ENCODE peak calls at places on chromosome 10, in nine cellular contexts. One of them, this sample, is unnamed. For H3K36me3, the result is how much of the 10 kb centered on the place peaks cover.

GRCh38 chr10:33325929-33326328 is 8.5 kb downstream of the NRP1 start:
- DNase-seq in GM06990: no peak
- DNase-seq in Panc1: no peak
- DNase-seq in psoas muscle: no peak
- DNase-seq in adrenal gland: no peak
- DNase-seq in small intestine: no peak
- DNase-seq in mesenchymal stem cell: no peak
- DNase-seq in heart left ventricle: no peak
- DNase-seq in fibroblast of lung: peak
- DNase-seq in this sample: no peak

GRCh38 chr10:37576154-37576553 is 281.3 kb downstream of the ZNF248 start:
- DNase-seq in psoas muscle: no peak
- DNase-seq in fibroblast of lung: no peak
- DNase-seq in mesenchymal stem cell: no peak
- DNase-seq in Panc1: no peak
- DNase-seq in adrenal gland: no peak
- DNase-seq in heart left ventricle: no peak
- DNase-seq in small intestine: no peak
- DNase-seq in GM06990: no peak
- DNase-seq in this sample: no peak

GRCh38 chr10:99532194-99532593 is 548 bp upstream of the NKX2-3 start:
- DNase-seq in mesenchymal stem cell: peak
- DNase-seq in adrenal gland: no peak
- DNase-seq in psoas muscle: no peak
- DNase-seq in Panc1: no peak
- DNase-seq in heart left ventricle: no peak
- DNase-seq in small intestine: no peak
- DNase-seq in GM06990: no peak
- DNase-seq in fibroblast of lung: no peak
- DNase-seq in this sample: no peak

GRCh38 chr10:131891196-131891928 is 9.4 kb upstream of the PPP2R2D start:
- DNase-seq in mesenchymal stem cell: peak
- DNase-seq in small intestine: peak
- DNase-seq in fibroblast of lung: no peak
- DNase-seq in heart left ventricle: no peak
- DNase-seq in Panc1: no peak
- DNase-seq in GM06990: no peak
- DNase-seq in psoas muscle: no peak
- DNase-seq in adrenal gland: no peak
- DNase-seq in this sample: no peak

GRCh38 chr10:123038782-123039631 is 30.2 kb downstream of the ACADSB start:
- DNase-seq in heart left ventricle: no peak
- DNase-seq in mesenchymal stem cell: no peak
- DNase-seq in psoas muscle: no peak
- DNase-seq in fibroblast of lung: no peak
- DNase-seq in GM06990: no peak
- DNase-seq in Panc1: no peak
- DNase-seq in adrenal gland: no peak
- DNase-seq in small intestine: no peak
- DNase-seq in this sample: no peak

GRCh38 chr10:108421256-108421655 is 1256.8 kb upstream of the SORCS1 start:
- DNase-seq in small intestine: peak
- DNase-seq in fibroblast of lung: no peak
- DNase-seq in mesenchymal stem cell: no peak
- DNase-seq in Panc1: no peak
- DNase-seq in heart left ventricle: no peak
- DNase-seq in GM06990: no peak
- DNase-seq in psoas muscle: no peak
- DNase-seq in adrenal gland: no peak
- DNase-seq in this sample: no peak

GRCh38 chr10:93334901-93335312 is 147.2 kb downstream of the MYOF start:
- DNase-seq in psoas muscle: no peak
- DNase-seq in small intestine: no peak
- DNase-seq in mesenchymal stem cell: peak
- DNase-seq in adrenal gland: no peak
- DNase-seq in heart left ventricle: no peak
- DNase-seq in Panc1: no peak
- DNase-seq in GM06990: no peak
- DNase-seq in fibroblast of lung: peak
- DNase-seq in this sample: peak

GRCh38 chr10:101495324-101495925 is 92.6 kb downstream of the POLL start:
- DNase-seq in mesenchymal stem cell: peak
- DNase-seq in Panc1: peak
- DNase-seq in adrenal gland: no peak
- DNase-seq in heart left ventricle: no peak
- DNase-seq in fibroblast of lung: no peak
- DNase-seq in GM06990: no peak
- DNase-seq in small intestine: peak
- DNase-seq in psoas muscle: no peak
- DNase-seq in this sample: no peak

GRCh38 chr10:123393170-123393569 is 239.0 kb downstream of the BUB3 start:
- DNase-seq in small intestine: no peak
- DNase-seq in psoas muscle: no peak
- DNase-seq in GM06990: no peak
- DNase-seq in Panc1: no peak
- DNase-seq in adrenal gland: no peak
- DNase-seq in fibroblast of lung: no peak
- DNase-seq in heart left ventricle: no peak
- DNase-seq in mesenchymal stem cell: no peak
- DNase-seq in this sample: no peak

GRCh38 chr10:80168679-80169380 is 36.3 kb downstream of the PLAC9 start:
- DNase-seq in mesenchymal stem cell: peak
- DNase-seq in adrenal gland: no peak
- DNase-seq in fibroblast of lung: no peak
- DNase-seq in Panc1: no peak
- DNase-seq in small intestine: no peak
- DNase-seq in psoas muscle: peak
- DNase-seq in heart left ventricle: peak
- DNase-seq in GM06990: peak
- DNase-seq in this sample: no peak

GRCh38 chr10:12181065-12181775 is 14.5 kb downstream of the NUDT5 start:
- DNase-seq in small intestine: peak
- DNase-seq in adrenal gland: no peak
- DNase-seq in Panc1: no peak
- DNase-seq in fibroblast of lung: peak
- DNase-seq in GM06990: no peak
- DNase-seq in mesenchymal stem cell: no peak
- DNase-seq in heart left ventricle: no peak
- DNase-seq in psoas muscle: no peak
- DNase-seq in this sample: no peak

GRCh38 chr10:131081386-131081785 is 230.1 kb downstream of the TCERG1L start:
- DNase-seq in adrenal gland: no peak
- DNase-seq in heart left ventricle: no peak
- DNase-seq in psoas muscle: no peak
- DNase-seq in GM06990: no peak
- DNase-seq in small intestine: no peak
- DNase-seq in fibroblast of lung: no peak
- DNase-seq in mesenchymal stem cell: no peak
- DNase-seq in Panc1: no peak
- DNase-seq in this sample: no peak

GRCh38 chr10:77977975-77978759 is 51.1 kb downstream of the POLR3A start:
- DNase-seq in small intestine: no peak
- DNase-seq in adrenal gland: peak
- DNase-seq in Panc1: no peak
- DNase-seq in psoas muscle: no peak
- DNase-seq in fibroblast of lung: no peak
- DNase-seq in heart left ventricle: no peak
- DNase-seq in mesenchymal stem cell: no peak
- DNase-seq in GM06990: no peak
- DNase-seq in this sample: no peak
- H3K36me3 ChIP-seq in small intestine: under half
- H3K36me3 ChIP-seq in adrenal gland: half or more
- H3K36me3 ChIP-seq in Panc1: under half
- H3K36me3 ChIP-seq in psoas muscle: half or more
- H3K36me3 ChIP-seq in fibroblast of lung: under half
- H3K36me3 ChIP-seq in heart left ventricle: half or more
- H3K36me3 ChIP-seq in mesenchymal stem cell: half or more
- H3K36me3 ChIP-seq in GM06990: under half
- H3K36me3 ChIP-seq in this sample: under half

GRCh38 chr10:115084434-115084833 is 8.7 kb upstream of the ATRNL1 start:
- DNase-seq in fibroblast of lung: no peak
- DNase-seq in psoas muscle: no peak
- DNase-seq in Panc1: no peak
- DNase-seq in mesenchymal stem cell: no peak
- DNase-seq in adrenal gland: no peak
- DNase-seq in heart left ventricle: no peak
- DNase-seq in GM06990: no peak
- DNase-seq in small intestine: no peak
- DNase-seq in this sample: peak

DNA sequence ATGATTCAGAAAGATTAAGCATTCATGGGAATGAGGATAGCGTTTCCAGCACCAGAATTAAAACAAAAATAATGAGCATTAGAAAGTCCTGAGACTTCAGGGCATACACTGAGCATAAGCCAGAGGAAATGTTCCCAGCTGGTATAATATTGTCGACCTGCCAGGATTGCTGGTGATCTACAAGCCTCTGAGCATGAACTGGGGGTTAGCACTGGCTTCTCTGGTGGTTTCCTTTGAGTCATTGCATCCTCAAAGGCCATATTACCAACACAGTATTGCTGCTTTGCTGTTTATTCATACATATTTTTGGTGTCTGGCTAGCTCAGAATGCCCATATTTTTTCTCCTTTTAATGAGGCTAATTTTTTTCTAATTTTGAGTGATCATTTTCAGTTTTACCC is 10.6 kb upstream of the ATRNL1 start:
- DNase-seq in heart left ventricle: no peak
- DNase-seq in mesenchymal stem cell: peak
- DNase-seq in small intestine: no peak
- DNase-seq in psoas muscle: no peak
- DNase-seq in adrenal gland: no peak
- DNase-seq in fibroblast of lung: peak
- DNase-seq in Panc1: no peak
- DNase-seq in GM06990: no peak
- DNase-seq in this sample: peak
- H3K4me3 ChIP-seq in heart left ventricle: no peak
- H3K4me3 ChIP-seq in mesenchymal stem cell: no peak
- H3K4me3 ChIP-seq in small intestine: no peak
- H3K4me3 ChIP-seq in psoas muscle: no peak
- H3K4me3 ChIP-seq in adrenal gland: no peak
- H3K4me3 ChIP-seq in fibroblast of lung: no peak
- H3K4me3 ChIP-seq in Panc1: no peak
- H3K4me3 ChIP-seq in GM06990: no peak
- H3K4me3 ChIP-seq in this sample: no peak

GRCh38 chr10:29470355-29470705 is 164.4 kb downstream of the SVIL start:
- DNase-seq in Panc1: no peak
- DNase-seq in adrenal gland: no peak
- DNase-seq in heart left ventricle: no peak
- DNase-seq in fibroblast of lung: no peak
- DNase-seq in small intestine: no peak
- DNase-seq in psoas muscle: peak
- DNase-seq in GM06990: no peak
- DNase-seq in mesenchymal stem cell: no peak
- DNase-seq in this sample: no peak
- H3K36me3 ChIP-seq in Panc1: under half
- H3K36me3 ChIP-seq in adrenal gland: under half
- H3K36me3 ChIP-seq in heart left ventricle: half or more
- H3K36me3 ChIP-seq in fibroblast of lung: under half
- H3K36me3 ChIP-seq in small intestine: under half
- H3K36me3 ChIP-seq in psoas muscle: half or more
- H3K36me3 ChIP-seq in GM06990: under half
- H3K36me3 ChIP-seq in mesenchymal stem cell: under half
- H3K36me3 ChIP-seq in this sample: under half

DNA sequence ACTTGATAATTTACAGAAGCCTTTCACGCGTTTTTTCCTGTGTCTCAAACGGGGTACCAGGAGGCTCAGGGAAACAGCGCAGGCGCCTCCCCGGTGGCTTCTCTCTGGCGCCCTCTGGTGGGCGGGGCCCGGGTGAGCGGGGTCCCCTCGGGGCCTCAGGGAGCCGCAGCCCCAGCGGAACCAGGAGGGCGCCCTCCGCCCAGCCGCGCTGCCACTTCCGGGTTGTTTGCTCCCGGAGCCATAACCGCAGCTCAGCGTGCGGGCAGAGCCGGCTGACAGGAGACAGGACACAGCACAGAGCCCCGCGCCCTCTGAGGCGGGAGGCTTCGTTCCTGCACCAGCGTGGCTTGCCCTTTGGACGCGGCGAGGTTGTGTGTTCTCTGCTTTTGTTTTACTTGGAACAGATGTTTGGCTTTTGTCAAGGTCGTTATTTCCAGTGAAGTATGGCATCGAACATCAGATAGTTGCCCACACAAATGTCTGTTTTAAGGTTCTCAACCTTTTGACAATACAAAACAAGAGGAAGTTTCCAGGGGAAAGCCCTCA is 6.9 kb upstream of the CYP2E1 start:
- DNase-seq in psoas muscle: peak
- DNase-seq in fibroblast of lung: peak
- DNase-seq in Panc1: peak
- DNase-seq in heart left ventricle: peak
- DNase-seq in GM06990: peak
- DNase-seq in mesenchymal stem cell: no peak
- DNase-seq in small intestine: peak
- DNase-seq in adrenal gland: peak
- DNase-seq in this sample: peak
- H3K4me3 ChIP-seq in psoas muscle: peak
- H3K4me3 ChIP-seq in fibroblast of lung: peak
- H3K4me3 ChIP-seq in Panc1: peak
- H3K4me3 ChIP-seq in heart left ventricle: peak
- H3K4me3 ChIP-seq in GM06990: peak
- H3K4me3 ChIP-seq in mesenchymal stem cell: peak
- H3K4me3 ChIP-seq in small intestine: no peak
- H3K4me3 ChIP-seq in adrenal gland: no peak
- H3K4me3 ChIP-seq in this sample: peak

DNA sequence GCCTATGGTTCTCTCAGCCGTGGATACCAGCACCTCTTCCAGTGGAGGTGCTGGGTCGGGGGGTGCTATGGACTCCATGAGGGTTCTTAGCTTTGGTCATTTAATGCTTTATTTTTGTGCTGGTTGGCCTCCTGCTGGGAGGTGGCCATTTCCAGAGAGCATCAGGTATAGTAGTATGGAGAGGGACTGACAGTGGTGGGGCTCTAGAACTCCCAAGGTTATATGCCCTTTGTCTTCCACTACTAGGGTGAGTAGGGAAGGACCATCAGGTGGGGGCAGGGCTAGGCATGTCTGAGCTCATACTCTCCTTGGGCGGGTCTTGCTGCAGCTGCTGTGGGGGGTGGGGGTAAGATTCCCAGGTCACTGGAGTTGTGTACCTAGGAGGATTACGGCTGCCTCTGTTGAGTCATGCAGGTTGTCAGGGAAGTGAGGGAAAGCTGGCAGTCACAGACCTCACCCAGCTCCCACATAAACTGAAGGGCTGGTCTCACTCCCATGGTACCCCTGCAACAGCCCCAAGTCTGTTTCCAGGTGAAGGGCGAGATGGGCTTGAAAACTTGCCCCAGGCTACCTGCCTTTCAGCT is 763.2 kb upstream of the LRRTM3 start:
- DNase-seq in Panc1: no peak
- DNase-seq in fibroblast of lung: no peak
- DNase-seq in mesenchymal stem cell: no peak
- DNase-seq in heart left ventricle: no peak
- DNase-seq in psoas muscle: no peak
- DNase-seq in adrenal gland: no peak
- DNase-seq in GM06990: no peak
- DNase-seq in small intestine: no peak
- DNase-seq in this sample: no peak
- H3K36me3 ChIP-seq in Panc1: under half
- H3K36me3 ChIP-seq in fibroblast of lung: under half
- H3K36me3 ChIP-seq in mesenchymal stem cell: under half
- H3K36me3 ChIP-seq in heart left ventricle: under half
- H3K36me3 ChIP-seq in psoas muscle: under half
- H3K36me3 ChIP-seq in adrenal gland: under half
- H3K36me3 ChIP-seq in GM06990: under half
- H3K36me3 ChIP-seq in small intestine: under half
- H3K36me3 ChIP-seq in this sample: under half